ENCODE peak calls at places on chromosomes 13 and 19, in six cellular contexts. One of them, this sample, is unnamed. For H3K4me1 and H3K36me3, the result is how much of the 10 kb centered on the place peaks cover.

GRCh38 chr19:6674868-6675305 is 4.9 kb upstream of the TNFSF14 start:
- DNase-seq in cardiac muscle cell: peak
- DNase-seq in tibial artery: peak
- DNase-seq in left ventricle myocardium inferior: peak
- DNase-seq in spleen: peak
- DNase-seq in neuronal stem cell: peak
- DNase-seq in this sample: peak

GRCh38 chr19:11881151-11881800 is 6.3 kb upstream of the ZNF69 start:
- DNase-seq in cardiac muscle cell: peak
- DNase-seq in tibial artery: peak
- DNase-seq in left ventricle myocardium inferior: peak
- DNase-seq in spleen: peak
- DNase-seq in neuronal stem cell: peak
- DNase-seq in this sample: no peak

GRCh38 chr13:113928701-113929627 is 44.9 kb downstream of the C13orf46 start:
- DNase-seq in cardiac muscle cell: peak
- DNase-seq in tibial artery: peak
- DNase-seq in left ventricle myocardium inferior: peak
- DNase-seq in spleen: peak
- DNase-seq in neuronal stem cell: no peak
- DNase-seq in this sample: peak

GRCh38 chr13:29227560-29227959 is 367.9 kb downstream of the SLC7A1 start:
- DNase-seq in cardiac muscle cell: no peak
- DNase-seq in tibial artery: no peak
- DNase-seq in left ventricle myocardium inferior: no peak
- DNase-seq in spleen: no peak
- DNase-seq in neuronal stem cell: no peak
- DNase-seq in this sample: no peak

GRCh38 chr19:10295305-10295846 is 5.6 kb downstream of the ICAM5 start:
- DNase-seq in cardiac muscle cell: peak
- DNase-seq in tibial artery: no peak
- DNase-seq in left ventricle myocardium inferior: no peak
- DNase-seq in spleen: peak
- DNase-seq in neuronal stem cell: no peak
- DNase-seq in this sample: no peak

GRCh38 chr13:106471957-106472543 is 63.4 kb downstream of the EFNB2 start:
- DNase-seq in cardiac muscle cell: peak
- DNase-seq in tibial artery: peak
- DNase-seq in left ventricle myocardium inferior: no peak
- DNase-seq in spleen: no peak
- DNase-seq in neuronal stem cell: peak
- DNase-seq in this sample: peak

GRCh38 chr19:39405930-39406655 is 554 bp upstream of the ZFP36 start:
- DNase-seq in cardiac muscle cell: no peak
- DNase-seq in tibial artery: peak
- DNase-seq in left ventricle myocardium inferior: no peak
- DNase-seq in spleen: peak
- DNase-seq in neuronal stem cell: no peak
- DNase-seq in this sample: no peak

GRCh38 chr19:16327911-16328823 is 3.5 kb downstream of the KLF2 start:
- DNase-seq in cardiac muscle cell: peak
- DNase-seq in tibial artery: peak
- DNase-seq in left ventricle myocardium inferior: peak
- DNase-seq in spleen: peak
- DNase-seq in neuronal stem cell: no peak
- DNase-seq in this sample: peak

GRCh38 chr13:101452519-101453485 is at the start of gene ITGBL1:
- DNase-seq in cardiac muscle cell: peak
- DNase-seq in tibial artery: peak
- DNase-seq in left ventricle myocardium inferior: peak
- DNase-seq in spleen: no peak
- DNase-seq in neuronal stem cell: no peak
- DNase-seq in this sample: peak

GRCh38 chr13:110537116-110537515 is 24.4 kb downstream of the RAB20 start:
- DNase-seq in cardiac muscle cell: no peak
- DNase-seq in tibial artery: no peak
- DNase-seq in left ventricle myocardium inferior: no peak
- DNase-seq in spleen: peak
- DNase-seq in neuronal stem cell: no peak
- DNase-seq in this sample: no peak

GRCh38 chr13:42486711-42487198 is 87.2 kb upstream of the TNFSF11 start:
- DNase-seq in cardiac muscle cell: peak
- DNase-seq in tibial artery: no peak
- DNase-seq in left ventricle myocardium inferior: no peak
- DNase-seq in spleen: no peak
- DNase-seq in neuronal stem cell: no peak
- DNase-seq in this sample: peak

GRCh38 chr19:39308531-39309304 is 11.9 kb downstream of the LRFN1 start:
- DNase-seq in cardiac muscle cell: peak
- DNase-seq in tibial artery: peak
- DNase-seq in left ventricle myocardium inferior: no peak
- DNase-seq in spleen: peak
- DNase-seq in neuronal stem cell: no peak
- DNase-seq in this sample: no peak

GRCh38 chr13:23386533-23386932 is 47.0 kb downstream of the SACS start:
- DNase-seq in cardiac muscle cell: no peak
- DNase-seq in tibial artery: no peak
- DNase-seq in left ventricle myocardium inferior: no peak
- DNase-seq in spleen: no peak
- DNase-seq in neuronal stem cell: no peak
- DNase-seq in this sample: no peak

GRCh38 chr13:88908896-88909535 is 1237.8 kb downstream of the SLITRK5 start:
- DNase-seq in cardiac muscle cell: no peak
- DNase-seq in tibial artery: no peak
- DNase-seq in left ventricle myocardium inferior: no peak
- DNase-seq in spleen: no peak
- DNase-seq in neuronal stem cell: no peak
- DNase-seq in this sample: no peak

GRCh38 chr19:42290523-42291436 is 11.2 kb upstream of the PRR19 start:
- DNase-seq in cardiac muscle cell: no peak
- DNase-seq in tibial artery: no peak
- DNase-seq in left ventricle myocardium inferior: no peak
- DNase-seq in spleen: peak
- DNase-seq in neuronal stem cell: no peak
- DNase-seq in this sample: peak

GRCh38 chr13:101155920-101156319 is 260.4 kb downstream of the NALCN start:
- DNase-seq in cardiac muscle cell: no peak
- DNase-seq in tibial artery: no peak
- DNase-seq in left ventricle myocardium inferior: no peak
- DNase-seq in spleen: no peak
- DNase-seq in neuronal stem cell: no peak
- DNase-seq in this sample: no peak

GRCh38 chr13:42769650-42770049 is 11.7 kb upstream of the FAM216B start:
- DNase-seq in cardiac muscle cell: no peak
- DNase-seq in tibial artery: no peak
- DNase-seq in left ventricle myocardium inferior: no peak
- DNase-seq in spleen: no peak
- DNase-seq in neuronal stem cell: no peak
- DNase-seq in this sample: no peak

GRCh38 chr13:106535552-106536243 is at the start of gene EFNB2:
- DNase-seq in cardiac muscle cell: peak
- DNase-seq in tibial artery: peak
- DNase-seq in left ventricle myocardium inferior: peak
- DNase-seq in spleen: peak
- DNase-seq in neuronal stem cell: peak
- DNase-seq in this sample: peak

GRCh38 chr13:25771208-25771607 is 280.6 kb downstream of the SHISA2 start:
- DNase-seq in cardiac muscle cell: no peak
- DNase-seq in tibial artery: no peak
- DNase-seq in left ventricle myocardium inferior: no peak
- DNase-seq in spleen: no peak
- DNase-seq in neuronal stem cell: no peak
- DNase-seq in this sample: no peak

GRCh38 chr19:23699521-23699860 is 12.5 kb upstream of the ZNF675 start:
- DNase-seq in cardiac muscle cell: no peak
- DNase-seq in tibial artery: no peak
- DNase-seq in left ventricle myocardium inferior: no peak
- DNase-seq in spleen: no peak
- DNase-seq in neuronal stem cell: no peak
- DNase-seq in this sample: no peak

GRCh38 chr13:38577048-38577447 is 109.8 kb upstream of the FREM2 start:
- DNase-seq in cardiac muscle cell: peak
- DNase-seq in tibial artery: no peak
- DNase-seq in left ventricle myocardium inferior: no peak
- DNase-seq in spleen: no peak
- DNase-seq in neuronal stem cell: no peak
- DNase-seq in this sample: no peak

GRCh38 chr13:75124415-75124814 is 357.6 kb downstream of the TBC1D4 start:
- DNase-seq in cardiac muscle cell: no peak
- DNase-seq in tibial artery: no peak
- DNase-seq in left ventricle myocardium inferior: no peak
- DNase-seq in spleen: no peak
- DNase-seq in neuronal stem cell: no peak
- DNase-seq in this sample: no peak

GRCh38 chr19:18046066-18046718 is 38.2 kb downstream of the ARRDC2 start:
- DNase-seq in cardiac muscle cell: peak
- DNase-seq in tibial artery: no peak
- DNase-seq in left ventricle myocardium inferior: no peak
- DNase-seq in spleen: no peak
- DNase-seq in neuronal stem cell: no peak
- DNase-seq in this sample: peak

GRCh38 chr19:13984186-13984585 is 21.9 kb downstream of the RFX1 start:
- DNase-seq in cardiac muscle cell: no peak
- DNase-seq in tibial artery: no peak
- DNase-seq in left ventricle myocardium inferior: no peak
- DNase-seq in spleen: no peak
- DNase-seq in neuronal stem cell: no peak
- DNase-seq in this sample: no peak

GRCh38 chr13:49308104-49308875 is 60.6 kb downstream of the CDADC1 start:
- DNase-seq in cardiac muscle cell: peak
- DNase-seq in tibial artery: peak
- DNase-seq in left ventricle myocardium inferior: peak
- DNase-seq in spleen: no peak
- DNase-seq in neuronal stem cell: no peak
- DNase-seq in this sample: no peak

GRCh38 chr19:50836543-50837195 is 3.3 kb upstream of the KLK15 start:
- DNase-seq in cardiac muscle cell: no peak
- DNase-seq in tibial artery: no peak
- DNase-seq in left ventricle myocardium inferior: no peak
- DNase-seq in spleen: peak
- DNase-seq in neuronal stem cell: no peak
- DNase-seq in this sample: no peak

GRCh38 chr19:5339470-5339949 is 1.1 kb downstream of the PTPRS start:
- DNase-seq in cardiac muscle cell: no peak
- DNase-seq in tibial artery: no peak
- DNase-seq in left ventricle myocardium inferior: no peak
- DNase-seq in spleen: no peak
- DNase-seq in neuronal stem cell: no peak
- DNase-seq in this sample: no peak
- H3K4me1 ChIP-seq in cardiac muscle cell: under half
- H3K4me1 ChIP-seq in tibial artery: under half
- H3K4me1 ChIP-seq in left ventricle myocardium inferior: under half
- H3K4me1 ChIP-seq in spleen: under half
- H3K4me1 ChIP-seq in neuronal stem cell: under half
- H3K4me1 ChIP-seq in this sample: under half

DNA sequence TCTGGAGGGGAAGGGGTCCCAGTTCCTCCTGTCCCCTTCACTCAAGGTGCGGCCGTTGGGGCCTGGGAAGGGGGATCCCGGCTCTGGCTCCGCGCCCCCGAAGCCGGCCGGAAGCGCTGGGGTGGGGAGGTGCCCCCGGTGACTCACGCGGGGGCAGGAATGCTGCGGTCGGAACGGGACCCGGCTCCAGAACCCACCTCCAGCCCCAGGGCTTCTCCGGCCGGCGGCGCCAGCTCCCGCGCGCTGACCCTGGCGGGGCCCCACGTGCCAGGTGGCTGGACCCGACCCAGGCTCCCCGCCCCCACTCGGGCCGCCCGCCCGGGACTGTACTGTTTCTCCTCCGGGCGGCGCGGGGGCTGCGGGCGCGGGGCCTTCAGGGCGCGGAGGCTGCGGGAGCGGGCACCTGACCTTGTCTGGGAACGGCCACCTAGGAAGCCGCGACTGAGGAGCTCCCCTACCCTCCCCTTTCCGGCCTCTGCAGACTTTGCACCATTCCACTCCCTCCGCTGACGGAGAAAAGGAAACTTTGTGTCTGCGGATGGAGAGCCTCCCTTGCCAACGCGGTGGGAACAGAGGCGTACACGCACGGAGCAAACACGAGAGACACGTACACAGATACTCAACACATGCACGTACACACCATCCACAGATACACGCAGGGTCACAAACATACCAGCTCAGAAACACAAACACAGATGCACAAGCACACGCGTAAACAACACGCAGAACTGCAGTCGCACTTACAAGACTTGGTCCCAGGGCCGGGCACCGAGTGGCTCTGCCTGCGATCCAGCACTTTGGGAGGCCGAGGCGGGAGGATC is 7.2 kb downstream of the AXL start:
- DNase-seq in cardiac muscle cell: peak
- DNase-seq in tibial artery: peak
- DNase-seq in left ventricle myocardium inferior: peak
- DNase-seq in spleen: no peak
- DNase-seq in neuronal stem cell: peak
- DNase-seq in this sample: peak
- H3K4me3 ChIP-seq in cardiac muscle cell: peak
- H3K4me3 ChIP-seq in tibial artery: peak
- H3K4me3 ChIP-seq in left ventricle myocardium inferior: peak
- H3K4me3 ChIP-seq in spleen: peak
- H3K4me3 ChIP-seq in neuronal stem cell: peak
- H3K4me3 ChIP-seq in this sample: peak

DNA sequence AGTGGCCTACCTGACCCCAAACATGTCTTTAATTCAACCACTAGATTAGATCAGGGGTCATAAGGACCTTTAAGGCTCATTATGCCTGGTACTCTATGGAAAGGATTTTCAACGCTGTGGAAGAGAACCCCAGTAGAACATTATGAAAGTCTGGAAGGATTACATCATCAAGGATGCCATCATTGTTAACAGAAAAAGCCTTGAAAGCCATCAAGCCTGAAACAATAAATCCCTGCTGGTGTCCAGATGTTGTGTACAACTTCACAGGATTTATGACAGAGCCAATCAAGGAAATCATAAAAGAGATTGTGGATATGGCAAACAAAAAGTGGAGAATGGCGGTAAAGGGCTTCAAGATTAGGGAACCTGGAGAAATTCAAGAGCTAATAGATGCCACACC is 59.7 kb downstream of the NAA16 start:
- DNase-seq in cardiac muscle cell: no peak
- DNase-seq in tibial artery: no peak
- DNase-seq in left ventricle myocardium inferior: no peak
- DNase-seq in spleen: no peak
- DNase-seq in neuronal stem cell: no peak
- DNase-seq in this sample: no peak
- H3K36me3 ChIP-seq in cardiac muscle cell: half or more
- H3K36me3 ChIP-seq in tibial artery: half or more
- H3K36me3 ChIP-seq in left ventricle myocardium inferior: half or more
- H3K36me3 ChIP-seq in spleen: under half
- H3K36me3 ChIP-seq in neuronal stem cell: under half
- H3K36me3 ChIP-seq in this sample: half or more

DNA sequence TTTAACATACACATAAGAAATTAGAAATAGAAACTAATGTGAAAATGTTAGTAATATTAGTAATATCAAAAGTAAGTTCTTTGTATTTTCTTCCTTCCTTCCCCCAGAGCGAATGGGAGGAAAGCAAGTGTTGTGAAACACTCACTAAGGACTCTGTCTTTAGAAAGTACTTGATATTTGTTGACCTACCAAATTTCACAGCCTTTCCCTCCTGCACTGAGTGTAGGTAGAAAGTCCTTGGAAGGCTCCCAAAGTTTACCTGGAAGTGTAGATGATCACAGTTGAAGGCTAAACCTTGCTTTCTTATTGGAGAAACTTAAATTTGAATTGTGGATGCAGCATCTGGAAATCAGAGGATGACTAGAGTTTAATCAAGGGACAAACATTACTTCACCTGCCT is 1459.5 kb upstream of the SPRY2 start:
- DNase-seq in cardiac muscle cell: no peak
- DNase-seq in tibial artery: no peak
- DNase-seq in left ventricle myocardium inferior: no peak
- DNase-seq in spleen: no peak
- DNase-seq in neuronal stem cell: no peak
- DNase-seq in this sample: no peak
- H3K4me1 ChIP-seq in cardiac muscle cell: under half
- H3K4me1 ChIP-seq in tibial artery: under half
- H3K4me1 ChIP-seq in left ventricle myocardium inferior: under half
- H3K4me1 ChIP-seq in spleen: under half
- H3K4me1 ChIP-seq in neuronal stem cell: under half
- H3K4me1 ChIP-seq in this sample: under half

This sample was measured in SJSA1.